ENCODE peak calls at places on chromosomes 4 and X, in eight cellular contexts. S is neuronal stem cell; P is cerebellum; E is ACHN; G is fibroblast of lung; J is effector CD4-positive, alpha-beta T cell; Z is hepatocyte; T is substantia nigra. Q is an unnamed sample.
A peak's percentile ranks its signal among the peaks of the same experiment; 100 is the strongest.

GRCh38 chr4:102735578-102735977 is 25.2 kb downstream of the MANBA start:
- DNase-seq in G (no peak), P (no peak), E (no peak), T (no peak), J (no peak), S (no peak), Z (no peak), Q (no peak)

GRCh38 chrX:119194631-119195030 is 41.5 kb upstream of the PGRMC1 start:
- DNase-seq in T (no peak), G (peak; percentile 20), J (no peak), P (no peak), E (peak; percentile 2), Z (peak; percentile 19), S (no peak), Q (no peak)

GRCh38 chr4:135371137-135371536 is 1169.5 kb upstream of the PABPC4L start:
- DNase-seq in E (no peak), G (no peak), Z (no peak), T (no peak), J (no peak), S (no peak), P (no peak), Q (no peak)

GRCh38 chrX:123487674-123488073 is 245.2 kb downstream of the THOC2 start:
- DNase-seq in Z (no peak), P (no peak), S (no peak), G (no peak), E (no peak), J (no peak), T (no peak), Q (no peak)

GRCh38 chr4:187235456-187236170 is 512.0 kb upstream of the FAT1 start:
- DNase-seq in S (no peak), G (no peak), E (peak; percentile 77), T (peak; percentile 15), Z (no peak), P (peak; percentile 66), J (no peak), Q (no peak)

GRCh38 chr4:173526034-173526482 is 4.0 kb downstream of the HAND2 start:
- DNase-seq in T (no peak), G (no peak), Z (no peak), E (no peak), S (no peak), J (no peak), P (no peak), Q (no peak)

GRCh38 chrX:134840370-134840769 is 150.4 kb upstream of the SMIM10 start:
- DNase-seq in J (no peak), E (no peak), T (no peak), G (no peak), Z (no peak), P (no peak), S (no peak), Q (no peak)

GRCh38 chrX:15854080-15854655 is 445 bp downstream of the AP1S2 start:
- DNase-seq in Z (peak; percentile 79), E (peak; percentile 23), T (peak; percentile 21), P (peak; percentile 39), J (peak; percentile 47), G (peak; percentile 2), S (peak; percentile 51), Q (peak; percentile 23)

GRCh38 chr4:54225671-54226398 is 3.3 kb upstream of the PDGFRA start:
- DNase-seq in S (peak; percentile 9), E (no peak), Z (peak; percentile 16), J (no peak), T (no peak), G (peak; percentile 34), P (no peak), Q (no peak)

GRCh38 chrX:110954428-110954827 is 141.6 kb upstream of the PAK3 start:
- DNase-seq in J (no peak), Z (no peak), E (no peak), G (no peak), T (no peak), S (no peak), P (no peak), Q (no peak)

GRCh38 chr4:139603576-139604387 is 47.8 kb upstream of the SETD7 start:
- DNase-seq in J (peak; percentile 7), E (peak; percentile 65), P (peak; percentile 40), S (peak; percentile 66), Z (peak; percentile 80), G (peak; percentile 73), T (peak; percentile 7), Q (peak; percentile 37)

GRCh38 chr4:170004656-170005250 is 21.4 kb downstream of the MFAP3L start:
- DNase-seq in Z (no peak), S (peak; percentile 42), T (no peak), J (no peak), E (no peak), G (no peak), P (no peak), Q (no peak)

GRCh38 chrX:55142919-55143310 is 54.1 kb downstream of the PAGE2 start:
- DNase-seq in T (no peak), Z (no peak), J (no peak), G (no peak), E (no peak), S (no peak), P (no peak), Q (no peak)

GRCh38 chr4:159777689-159778088 is 674.8 kb downstream of the RAPGEF2 start:
- DNase-seq in J (no peak), G (no peak), Z (no peak), E (no peak), T (no peak), P (no peak), S (no peak), Q (no peak)

GRCh38 chrX:113389846-113390245 is 549.2 kb upstream of the AMOT start:
- DNase-seq in J (no peak), E (no peak), G (no peak), P (no peak), S (no peak), T (no peak), Z (no peak), Q (no peak)

GRCh38 chr4:128686810-128687209 is 122.7 kb upstream of the JADE1 start:
- DNase-seq in P (no peak), J (no peak), T (no peak), E (no peak), S (no peak), Z (no peak), G (no peak), Q (no peak)

GRCh38 chrX:10811093-10811492 is 190.7 kb upstream of the MID1 start:
- DNase-seq in T (no peak), S (no peak), Z (no peak), G (no peak), J (no peak), E (no peak), P (no peak), Q (no peak)

GRCh38 chrX:130830599-130831346 is 72.2 kb downstream of the ENOX2 start:
- DNase-seq in T (no peak), J (no peak), P (no peak), E (no peak), Z (no peak), G (no peak), S (no peak), Q (no peak)

GRCh38 chr4:120139392-120139791 is 72.7 kb upstream of the MAD2L1 start:
- DNase-seq in E (no peak), G (no peak), S (no peak), P (no peak), J (no peak), Z (no peak), T (no peak), Q (no peak)

GRCh38 chr4:154877110-154877760 is 96.2 kb downstream of the RBM46 start:
- DNase-seq in J (no peak), E (no peak), S (no peak), G (peak; percentile 10), Z (peak; percentile 46), T (no peak), P (no peak), Q (no peak)

GRCh38 chrX:16528620-16529019 is 121.3 kb upstream of the S100G start:
- DNase-seq in G (no peak), J (no peak), Z (no peak), S (no peak), P (no peak), T (no peak), E (no peak), Q (peak; percentile 73)

GRCh38 chr4:182806259-182807252 is 110.6 kb downstream of the DCTD start:
- DNase-seq in G (peak; percentile 68), P (peak; percentile 53), S (peak; percentile 85), J (peak; percentile 20), Z (peak; percentile 90), T (peak; percentile 53), E (peak; percentile 55), Q (peak; percentile 61)

GRCh38 chr4:4627906-4628305 is 86.1 kb upstream of the STX18 start:
- DNase-seq in T (no peak), S (no peak), J (no peak), P (no peak), G (no peak), Z (no peak), E (no peak), Q (no peak)

GRCh38 chr4:104967034-104967401 is 179.7 kb upstream of the TET2 start:
- DNase-seq in G (no peak), J (no peak), T (no peak), P (no peak), E (no peak), S (no peak), Z (peak; percentile 59), Q (no peak)

GRCh38 chr4:183873389-183874185 is 31.5 kb upstream of the STOX2 start:
- DNase-seq in J (no peak), Z (no peak), S (no peak), T (no peak), P (no peak), G (no peak), E (no peak), Q (no peak)

GRCh38 chr4:168636506-168637176 is 139.8 kb downstream of the PALLD start:
- DNase-seq in E (no peak), P (no peak), J (no peak), S (no peak), T (no peak), Z (no peak), G (peak; percentile 89), Q (no peak)

GRCh38 chr4:84965558-84966381 is 720 bp downstream of the WDFY3 start:
- DNase-seq in E (peak; percentile 43), S (peak; percentile 63), T (peak; percentile 54), J (no peak), Z (peak; percentile 82), G (no peak), P (peak; percentile 50), Q (peak; percentile 4)

GRCh38 chr4:24952667-24953066 is 39.8 kb upstream of the CCDC149 start:
- DNase-seq in T (no peak), P (no peak), E (no peak), G (no peak), J (no peak), S (no peak), Z (no peak), Q (no peak)

GRCh38 chr4:81913427-81913878 is 441.7 kb upstream of the RASGEF1B start:
- DNase-seq in J (peak; percentile 33), Z (peak; percentile 74), S (peak; percentile 71), G (peak; percentile 29), E (peak; percentile 74), P (no peak), T (no peak), Q (peak; percentile 36)

GRCh38 chr4:131430302-131430701 is 1718.8 kb upstream of the PCDH10 start:
- DNase-seq in P (no peak), T (no peak), G (no peak), Z (no peak), J (no peak), S (no peak), E (peak; percentile 17), Q (no peak)

GRCh38 chr4:122661661-122662160 is 40.8 kb upstream of the IL21 start:
- DNase-seq in T (no peak), P (no peak), G (peak; percentile 37), E (no peak), S (no peak), Z (no peak), J (no peak), Q (no peak)

GRCh38 chr4:150219841-150220240 is 141.6 kb downstream of the DCLK2 start:
- DNase-seq in G (no peak), T (no peak), Z (no peak), S (no peak), P (no peak), E (no peak), J (no peak), Q (no peak)

GRCh38 chr4:110190249-110190648 is 8.2 kb downstream of the ELOVL6 start:
- DNase-seq in G (peak; percentile 61), Z (no peak), E (no peak), J (no peak), S (no peak), T (no peak), P (no peak), Q (no peak)

GRCh38 chr4:55819634-55820033 is at the start of gene EXOC1L:
- DNase-seq in T (no peak), P (no peak), J (no peak), E (no peak), S (peak; percentile 46), G (peak; percentile 37), Z (peak; percentile 15), Q (peak; percentile 2)